ENCODE peak calls at places on chromosomes 3 and 15, in four cellular contexts. One of them, this sample, is unnamed.

GRCh38 chr15:76258460-76258859 is 52.8 kb downstream of the ETFA start:
- DNase-seq in stromal cell of bone marrow: no peak
- DNase-seq in stimulated activated CD4-positive, alpha-beta T cell treated with anti-CD3 and anti-CD28 coated beads, TNF-alpha, amount 100 ng/mL, for 1 hour: no peak
- DNase-seq in adrenal gland: no peak
- DNase-seq in this sample: no peak

GRCh38 chr3:32391643-32392529 is at the start of gene CMTM7:
- DNase-seq in stromal cell of bone marrow: peak
- DNase-seq in adrenal gland: peak
- DNase-seq in stimulated activated CD4-positive, alpha-beta T cell treated with anti-CD3 and anti-CD28 coated beads, TNF-alpha, amount 100 ng/mL, for 1 hour: peak
- DNase-seq in this sample: no peak

GRCh38 chr15:63506537-63507035 is 2.2 kb downstream of the USP3 start:
- DNase-seq in stimulated activated CD4-positive, alpha-beta T cell treated with anti-CD3 and anti-CD28 coated beads, TNF-alpha, amount 100 ng/mL, for 1 hour: no peak
- DNase-seq in adrenal gland: no peak
- DNase-seq in stromal cell of bone marrow: no peak
- DNase-seq in this sample: no peak

GRCh38 chr3:129016366-129016724 is 15.2 kb downstream of the EFCC1 start:
- DNase-seq in stimulated activated CD4-positive, alpha-beta T cell treated with anti-CD3 and anti-CD28 coated beads, TNF-alpha, amount 100 ng/mL, for 1 hour: no peak
- DNase-seq in stromal cell of bone marrow: no peak
- DNase-seq in adrenal gland: no peak
- DNase-seq in this sample: no peak

GRCh38 chr15:70491183-70491621 is 272.2 kb downstream of the UACA start:
- DNase-seq in adrenal gland: no peak
- DNase-seq in stimulated activated CD4-positive, alpha-beta T cell treated with anti-CD3 and anti-CD28 coated beads, TNF-alpha, amount 100 ng/mL, for 1 hour: no peak
- DNase-seq in stromal cell of bone marrow: no peak
- DNase-seq in this sample: no peak

GRCh38 chr3:10195692-10196091 is 31.0 kb downstream of the IRAK2 start:
- DNase-seq in stromal cell of bone marrow: no peak
- DNase-seq in adrenal gland: peak
- DNase-seq in stimulated activated CD4-positive, alpha-beta T cell treated with anti-CD3 and anti-CD28 coated beads, TNF-alpha, amount 100 ng/mL, for 1 hour: no peak
- DNase-seq in this sample: no peak

GRCh38 chr15:63517614-63518013 is 13.2 kb downstream of the USP3 start:
- DNase-seq in stimulated activated CD4-positive, alpha-beta T cell treated with anti-CD3 and anti-CD28 coated beads, TNF-alpha, amount 100 ng/mL, for 1 hour: no peak
- DNase-seq in adrenal gland: no peak
- DNase-seq in stromal cell of bone marrow: no peak
- DNase-seq in this sample: no peak

GRCh38 chr3:65902304-65902793 is 136.4 kb downstream of the MAGI1 start:
- DNase-seq in stromal cell of bone marrow: no peak
- DNase-seq in stimulated activated CD4-positive, alpha-beta T cell treated with anti-CD3 and anti-CD28 coated beads, TNF-alpha, amount 100 ng/mL, for 1 hour: no peak
- DNase-seq in adrenal gland: no peak
- DNase-seq in this sample: no peak

GRCh38 chr15:32029862-32030781 is at the start of gene CHRNA7:
- DNase-seq in adrenal gland: peak
- DNase-seq in stromal cell of bone marrow: no peak
- DNase-seq in stimulated activated CD4-positive, alpha-beta T cell treated with anti-CD3 and anti-CD28 coated beads, TNF-alpha, amount 100 ng/mL, for 1 hour: no peak
- DNase-seq in this sample: no peak

GRCh38 chr15:22786868-22787698 is 639 bp downstream of the NIPA1 start:
- DNase-seq in adrenal gland: peak
- DNase-seq in stromal cell of bone marrow: no peak
- DNase-seq in stimulated activated CD4-positive, alpha-beta T cell treated with anti-CD3 and anti-CD28 coated beads, TNF-alpha, amount 100 ng/mL, for 1 hour: no peak
- DNase-seq in this sample: no peak

GRCh38 chr3:138348950-138349739 is 766 bp downstream of the MRAS start:
- DNase-seq in adrenal gland: peak
- DNase-seq in stimulated activated CD4-positive, alpha-beta T cell treated with anti-CD3 and anti-CD28 coated beads, TNF-alpha, amount 100 ng/mL, for 1 hour: no peak
- DNase-seq in stromal cell of bone marrow: no peak
- DNase-seq in this sample: no peak

GRCh38 chr15:94164202-94164807 is 67.1 kb upstream of the MCTP2 start:
- DNase-seq in adrenal gland: peak
- DNase-seq in stimulated activated CD4-positive, alpha-beta T cell treated with anti-CD3 and anti-CD28 coated beads, TNF-alpha, amount 100 ng/mL, for 1 hour: peak
- DNase-seq in stromal cell of bone marrow: peak
- DNase-seq in this sample: no peak

GRCh38 chr15:37397266-37398022 is 297.1 kb upstream of the MEIS2 start:
- DNase-seq in adrenal gland: no peak
- DNase-seq in stromal cell of bone marrow: no peak
- DNase-seq in stimulated activated CD4-positive, alpha-beta T cell treated with anti-CD3 and anti-CD28 coated beads, TNF-alpha, amount 100 ng/mL, for 1 hour: no peak
- DNase-seq in this sample: no peak

GRCh38 chr3:112858410-112859069 is 11.9 kb upstream of the CD200R1L start:
- DNase-seq in adrenal gland: no peak
- DNase-seq in stromal cell of bone marrow: no peak
- DNase-seq in stimulated activated CD4-positive, alpha-beta T cell treated with anti-CD3 and anti-CD28 coated beads, TNF-alpha, amount 100 ng/mL, for 1 hour: no peak
- DNase-seq in this sample: no peak

GRCh38 chr15:89496155-89497098 is at the start of gene RHCG:
- DNase-seq in stromal cell of bone marrow: no peak
- DNase-seq in adrenal gland: peak
- DNase-seq in stimulated activated CD4-positive, alpha-beta T cell treated with anti-CD3 and anti-CD28 coated beads, TNF-alpha, amount 100 ng/mL, for 1 hour: no peak
- DNase-seq in this sample: no peak

GRCh38 chr3:32430900-32431299 is 39.2 kb downstream of the CMTM7 start:
- DNase-seq in stromal cell of bone marrow: no peak
- DNase-seq in stimulated activated CD4-positive, alpha-beta T cell treated with anti-CD3 and anti-CD28 coated beads, TNF-alpha, amount 100 ng/mL, for 1 hour: no peak
- DNase-seq in adrenal gland: no peak
- DNase-seq in this sample: no peak

GRCh38 chr3:127556565-127556964 is 34.0 kb downstream of the TPRA1 start:
- DNase-seq in adrenal gland: no peak
- DNase-seq in stimulated activated CD4-positive, alpha-beta T cell treated with anti-CD3 and anti-CD28 coated beads, TNF-alpha, amount 100 ng/mL, for 1 hour: no peak
- DNase-seq in stromal cell of bone marrow: no peak
- DNase-seq in this sample: no peak

GRCh38 chr15:70505411-70505919 is 257.9 kb downstream of the UACA start:
- DNase-seq in stimulated activated CD4-positive, alpha-beta T cell treated with anti-CD3 and anti-CD28 coated beads, TNF-alpha, amount 100 ng/mL, for 1 hour: no peak
- DNase-seq in stromal cell of bone marrow: peak
- DNase-seq in adrenal gland: no peak
- DNase-seq in this sample: no peak

GRCh38 chr3:30162579-30162978 is 443.8 kb upstream of the TGFBR2 start:
- DNase-seq in stimulated activated CD4-positive, alpha-beta T cell treated with anti-CD3 and anti-CD28 coated beads, TNF-alpha, amount 100 ng/mL, for 1 hour: no peak
- DNase-seq in adrenal gland: no peak
- DNase-seq in stromal cell of bone marrow: peak
- DNase-seq in this sample: peak

GRCh38 chr3:146222204-146223046 is 28.5 kb downstream of the PLSCR4 start:
- DNase-seq in stromal cell of bone marrow: no peak
- DNase-seq in stimulated activated CD4-positive, alpha-beta T cell treated with anti-CD3 and anti-CD28 coated beads, TNF-alpha, amount 100 ng/mL, for 1 hour: no peak
- DNase-seq in adrenal gland: peak
- DNase-seq in this sample: no peak